ENCODE peak calls at places on chromosomes 2 and 18, in four cellular contexts. P, Y, V and B are unnamed samples.

GRCh38 chr2:65661980-65662653 is 229.7 kb upstream of the SPRED2 start:
- DNase-seq in P (peak; percentile 19), Y (no peak), V (no peak), B (no peak)

GRCh38 chr2:173355866-173356508 is 1.3 kb downstream of the CDCA7 start:
- DNase-seq in P (no peak), Y (no peak), V (no peak), B (no peak)

GRCh38 chr18:44680271-44681038 is at the start of gene SETBP1:
- DNase-seq in P (no peak), Y (peak; percentile 80), V (peak; percentile 19), B (peak; percentile 71)

GRCh38 chr18:9287037-9287436 is 47.5 kb upstream of the TWSG1 start:
- DNase-seq in P (no peak), Y (no peak), V (no peak), B (no peak)

GRCh38 chr2:55175254-55176093 is 56.6 kb downstream of the CLHC1 start:
- DNase-seq in P (peak; percentile 41), Y (no peak), V (peak; percentile 87), B (no peak)

GRCh38 chr2:38277245-38278119 is 99.6 kb downstream of the ATL2 start:
- DNase-seq in P (no peak), Y (no peak), V (no peak), B (no peak)

GRCh38 chr18:48151421-48152095 is 221.1 kb upstream of the SMAD2 start:
- DNase-seq in P (no peak), Y (no peak), V (no peak), B (no peak)

GRCh38 chr2:15560404-15560987 is 638 bp downstream of the NBAS start:
- DNase-seq in P (peak; percentile 15), Y (no peak), V (peak; percentile 44), B (no peak)

GRCh38 chr2:55103039-55103438 is 52.8 kb upstream of the RTN4 start:
- DNase-seq in P (no peak), Y (no peak), V (no peak), B (no peak)

GRCh38 chr2:240730506-240731326 is 39.0 kb downstream of the AQP12A start:
- DNase-seq in P (no peak), Y (no peak), V (no peak), B (no peak)

GRCh38 chr18:70188113-70188512 is 17.4 kb downstream of the RTTN start:
- DNase-seq in P (no peak), Y (no peak), V (no peak), B (no peak)

GRCh38 chr2:64359892-64360657 is 93.9 kb upstream of the LGALSL start:
- DNase-seq in P (peak; percentile 89), Y (peak; percentile 96), V (peak; percentile 82), B (peak; percentile 50)

GRCh38 chr2:105674859-105675541 is 69.7 kb upstream of the NCK2 start:
- DNase-seq in P (no peak), Y (no peak), V (no peak), B (no peak)

GRCh38 chr2:230660294-230661060 is 52.2 kb upstream of the CAB39 start:
- DNase-seq in P (no peak), Y (no peak), V (no peak), B (peak; percentile 80)

GRCh38 chr2:17171446-17172049 is 346.7 kb downstream of the RAD51AP2 start:
- DNase-seq in P (no peak), Y (peak; percentile 19), V (no peak), B (no peak)

GRCh38 chr2:122238006-122238559 is 482.6 kb downstream of the TSN start:
- DNase-seq in P (no peak), Y (no peak), V (no peak), B (no peak)

GRCh38 chr2:96760036-96760985 is at the start of gene CNNM4:
- DNase-seq in P (peak; percentile 96), Y (peak; percentile 97), V (peak; percentile 86), B (peak; percentile 89)

GRCh38 chr2:26455801-26456700 is 21.9 kb downstream of the OTOF start:
- DNase-seq in P (no peak), Y (peak; percentile 48), V (no peak), B (peak; percentile 19)

GRCh38 chr2:186592137-186592875 is 2.5 kb downstream of the ITGAV start:
- DNase-seq in P (no peak), Y (no peak), V (no peak), B (no peak)

GRCh38 chr18:3058328-3059191 is 45.6 kb upstream of the LPIN2 start:
- DNase-seq in P (no peak), Y (no peak), V (no peak), B (no peak)

GRCh38 chr18:74963820-74964446 is 245.0 kb downstream of the PTGR3 start:
- DNase-seq in P (no peak), Y (peak; percentile 57), V (no peak), B (no peak)

GRCh38 chr2:239715202-239715601 is 309.9 kb downstream of the NDUFA10 start:
- DNase-seq in P (no peak), Y (no peak), V (no peak), B (no peak)

GRCh38 chr2:43370705-43371104 is 144.3 kb upstream of the ZFP36L2 start:
- DNase-seq in P (no peak), Y (no peak), V (no peak), B (no peak)

DNA sequence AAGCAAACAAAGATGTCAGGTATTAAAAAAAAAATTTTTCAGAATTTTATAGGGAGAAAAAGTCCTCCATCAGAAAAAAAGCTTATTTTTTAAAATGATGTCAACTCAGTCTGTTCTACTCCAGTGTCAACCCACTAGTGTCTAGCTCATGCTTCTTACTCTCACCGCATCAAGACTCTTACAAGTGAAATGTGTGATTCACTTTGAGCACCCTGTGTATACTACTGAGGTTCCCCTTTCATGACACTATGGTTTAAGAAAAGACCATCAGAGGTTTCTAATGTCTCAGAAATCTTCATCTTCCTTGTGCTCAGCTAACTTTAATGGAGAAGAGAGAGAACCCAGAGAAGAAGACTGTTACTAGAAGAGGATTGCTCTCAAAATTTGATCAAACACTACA is 43.4 kb downstream of the FEZ2 start:
- DNase-seq in P (no peak), Y (no peak), V (no peak), B (no peak)
- TF ChIP-seq POLR2A in P (no peak), Y (no peak), V (no peak), B (no peak)

GRCh38 chr2:19538411-19538963 is 180.1 kb upstream of the OSR1 start:
- DNase-seq in P (peak; percentile 27), Y (no peak), V (peak; percentile 75), B (peak; percentile 45)
- TF ChIP-seq POLR2A in P (no peak), Y (no peak), V (no peak), B (no peak)

DNA sequence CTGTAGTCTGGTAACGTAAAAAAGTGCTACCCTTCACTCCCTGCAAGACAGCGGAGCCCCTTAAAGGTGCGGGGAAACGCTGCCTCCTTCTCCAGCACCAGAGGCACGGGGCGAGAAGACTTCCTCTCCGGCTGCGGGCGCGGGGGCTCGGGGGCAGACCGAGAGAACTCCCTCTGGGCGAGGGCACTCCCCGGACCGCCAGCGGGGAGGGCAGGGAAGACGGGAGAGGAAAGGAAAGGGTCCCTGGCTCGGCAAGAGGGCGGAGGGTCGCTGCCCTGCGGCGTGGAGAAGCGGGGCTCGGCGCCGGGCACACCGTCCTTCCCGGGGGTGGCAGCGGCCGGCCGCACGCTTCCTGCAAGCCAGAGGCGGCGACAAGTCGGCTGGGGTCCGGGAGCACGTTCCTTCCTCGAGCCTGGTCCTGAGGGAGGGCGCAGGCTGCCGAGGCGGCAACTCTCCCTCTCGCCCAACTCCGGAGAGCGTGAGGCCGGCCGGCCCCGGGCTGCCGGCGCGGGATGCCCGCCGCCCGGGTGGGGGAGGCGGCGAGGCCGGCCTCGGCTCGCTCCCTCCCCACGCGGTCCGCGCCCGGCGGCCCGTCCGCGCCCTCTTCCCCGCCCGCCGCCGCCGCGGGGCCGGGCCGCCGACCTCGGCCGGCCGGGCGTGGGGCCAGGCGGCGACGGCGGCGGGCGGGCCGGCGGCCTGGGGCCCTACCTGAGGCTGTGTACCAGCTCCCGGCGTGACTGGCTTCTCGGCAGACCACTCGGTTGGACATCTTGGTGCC is 1.1 kb downstream of the MEMO1 start:
- DNase-seq in P (peak; percentile 29), Y (peak; percentile 40), V (no peak), B (no peak)
- TF ChIP-seq POLR2A in P (no peak), Y (peak; percentile 8), V (no peak), B (peak; percentile 14)

GRCh38 chr2:120612471-120612870 is 123.2 kb upstream of the GLI2 start:
- DNase-seq in P (no peak), Y (no peak), V (no peak), B (no peak)

GRCh38 chr2:120611016-120611415 is 124.7 kb upstream of the GLI2 start:
- DNase-seq in P (no peak), Y (no peak), V (no peak), B (no peak)

GRCh38 chr2:120613742-120614481 is 121.8 kb upstream of the GLI2 start:
- DNase-seq in P (peak; percentile 25), Y (no peak), V (no peak), B (no peak)

GRCh38 chr2:120612931-120613330 is 122.7 kb upstream of the GLI2 start:
- DNase-seq in P (no peak), Y (no peak), V (no peak), B (no peak)

DNA sequence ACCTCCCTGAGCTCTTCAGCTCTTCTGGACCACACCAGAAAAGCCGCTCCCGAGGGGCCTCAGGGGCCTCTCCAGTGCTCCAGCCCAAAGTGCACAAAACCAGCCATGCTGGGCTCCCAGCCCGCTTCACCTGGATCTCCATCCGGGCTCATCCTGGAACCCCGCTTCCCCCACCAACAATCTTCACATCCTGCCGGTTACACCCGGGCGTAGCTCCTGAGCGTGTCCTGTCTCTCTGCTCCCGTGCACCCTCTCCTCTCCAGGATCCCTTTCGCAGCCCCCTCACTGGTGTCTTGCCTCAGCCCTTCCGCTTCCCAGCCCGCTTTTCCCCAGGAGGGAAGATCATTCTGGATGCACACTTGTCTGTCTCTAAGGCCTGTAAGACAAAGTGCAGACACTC is 123.7 kb upstream of the GLI2 start:
- DNase-seq in P (no peak), Y (no peak), V (no peak), B (no peak)
- TF ChIP-seq POLR2A in P (no peak), Y (no peak), V (no peak), B (no peak)

DNA sequence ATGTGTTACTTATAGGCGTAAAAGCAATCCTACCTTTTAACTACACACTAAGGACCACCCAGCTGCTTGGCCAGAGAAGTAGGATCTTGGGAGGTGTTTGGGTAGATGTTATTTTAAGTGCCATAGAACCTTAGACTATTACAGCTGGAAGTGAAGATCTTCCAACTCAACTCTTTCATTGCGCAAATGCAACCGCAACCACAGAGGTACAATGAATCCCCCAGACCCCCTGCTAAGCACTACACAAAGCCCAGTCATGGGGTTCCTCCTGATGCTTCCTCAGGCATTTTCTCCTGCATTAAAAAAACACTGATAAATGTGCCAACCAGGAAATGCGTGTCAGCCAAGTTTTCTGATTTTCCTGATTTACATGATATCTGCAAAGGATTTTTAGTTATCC is 246.0 kb downstream of the LRRTM1 start:
- DNase-seq in P (no peak), Y (no peak), V (no peak), B (no peak)
- TF ChIP-seq POLR2A in P (no peak), Y (no peak), V (no peak), B (no peak)

DNA sequence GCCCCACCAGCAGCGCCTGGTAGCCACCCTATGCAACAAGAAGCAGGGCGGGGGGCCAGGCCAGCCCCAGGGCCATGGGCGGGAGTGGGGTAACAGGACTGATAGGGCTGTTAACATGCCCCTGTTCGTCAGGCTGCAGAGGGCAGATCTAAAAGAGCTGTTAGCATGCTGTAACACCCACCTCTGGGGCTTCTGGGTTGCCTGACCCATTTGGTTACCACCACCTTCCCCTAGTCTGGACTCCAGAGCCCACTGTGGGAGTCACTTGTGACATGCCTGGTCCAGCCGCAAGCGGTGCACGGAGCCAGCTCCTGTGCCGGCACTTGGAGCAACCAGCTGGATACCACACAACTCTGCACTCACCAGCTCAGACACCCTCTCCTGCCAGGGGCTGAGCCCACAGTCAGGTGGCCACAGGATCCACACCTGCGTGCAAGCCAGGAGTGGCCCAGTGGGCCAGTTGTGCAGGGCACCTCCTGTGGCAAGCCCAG is 2.1 kb downstream of the METTL8 start:
- DNase-seq in P (no peak), Y (no peak), V (no peak), B (no peak)
- TF ChIP-seq POLR2A in P (no peak), Y (no peak), V (no peak), B (no peak)